ENCODE peak calls at places on chromosomes 4 and X, in six cellular contexts. One of them, this sample, is unnamed.

GRCh38 chr4:152415980-152416379 is 119.9 kb downstream of the FBXW7 start:
- DNase-seq in HFF-Myc: no peak
- DNase-seq in mucosa of gallbladder: no peak
- DNase-seq in activated CD4-positive, alpha-beta T cell treated with anti-CD3 and anti-CD28 coated beads for 4 hours: no peak
- DNase-seq in upper lobe of right lung: no peak
- DNase-seq in HEK293T: no peak
- DNase-seq in this sample: no peak

GRCh38 chr4:130359537-130359936 is 1263.6 kb downstream of the C4orf33 start:
- DNase-seq in HEK293T: no peak
- DNase-seq in HFF-Myc: no peak
- DNase-seq in activated CD4-positive, alpha-beta T cell treated with anti-CD3 and anti-CD28 coated beads for 4 hours: no peak
- DNase-seq in mucosa of gallbladder: no peak
- DNase-seq in upper lobe of right lung: no peak
- DNase-seq in this sample: peak

GRCh38 chrX:72057331-72057730 is 74.4 kb downstream of the RTL5 start:
- DNase-seq in mucosa of gallbladder: no peak
- DNase-seq in activated CD4-positive, alpha-beta T cell treated with anti-CD3 and anti-CD28 coated beads for 4 hours: no peak
- DNase-seq in upper lobe of right lung: no peak
- DNase-seq in HEK293T: no peak
- DNase-seq in HFF-Myc: no peak
- DNase-seq in this sample: no peak

GRCh38 chr4:2248821-2249261 is 6.9 kb upstream of the HAUS3 start:
- DNase-seq in upper lobe of right lung: no peak
- DNase-seq in mucosa of gallbladder: no peak
- DNase-seq in HFF-Myc: no peak
- DNase-seq in activated CD4-positive, alpha-beta T cell treated with anti-CD3 and anti-CD28 coated beads for 4 hours: no peak
- DNase-seq in HEK293T: no peak
- DNase-seq in this sample: no peak

GRCh38 chrX:128616933-128617332 is 564.7 kb upstream of the ACTRT1 start:
- DNase-seq in HFF-Myc: no peak
- DNase-seq in upper lobe of right lung: no peak
- DNase-seq in mucosa of gallbladder: no peak
- DNase-seq in HEK293T: no peak
- DNase-seq in activated CD4-positive, alpha-beta T cell treated with anti-CD3 and anti-CD28 coated beads for 4 hours: no peak
- DNase-seq in this sample: no peak

GRCh38 chrX:16547644-16548043 is 102.3 kb upstream of the S100G start:
- DNase-seq in HFF-Myc: no peak
- DNase-seq in activated CD4-positive, alpha-beta T cell treated with anti-CD3 and anti-CD28 coated beads for 4 hours: no peak
- DNase-seq in mucosa of gallbladder: no peak
- DNase-seq in upper lobe of right lung: no peak
- DNase-seq in HEK293T: no peak
- DNase-seq in this sample: no peak

GRCh38 chr4:177308125-177308524 is 1.5 kb upstream of the NEIL3 start:
- DNase-seq in upper lobe of right lung: no peak
- DNase-seq in activated CD4-positive, alpha-beta T cell treated with anti-CD3 and anti-CD28 coated beads for 4 hours: no peak
- DNase-seq in mucosa of gallbladder: peak
- DNase-seq in HFF-Myc: peak
- DNase-seq in HEK293T: no peak
- DNase-seq in this sample: peak

GRCh38 chr4:123555500-123556273 is 159.1 kb downstream of the SPRY1 start:
- DNase-seq in HFF-Myc: no peak
- DNase-seq in upper lobe of right lung: peak
- DNase-seq in activated CD4-positive, alpha-beta T cell treated with anti-CD3 and anti-CD28 coated beads for 4 hours: no peak
- DNase-seq in mucosa of gallbladder: peak
- DNase-seq in HEK293T: peak
- DNase-seq in this sample: no peak

GRCh38 chr4:3013839-3014350 is 50.5 kb downstream of the GRK4 start:
- DNase-seq in activated CD4-positive, alpha-beta T cell treated with anti-CD3 and anti-CD28 coated beads for 4 hours: no peak
- DNase-seq in upper lobe of right lung: no peak
- DNase-seq in HEK293T: no peak
- DNase-seq in mucosa of gallbladder: peak
- DNase-seq in HFF-Myc: no peak
- DNase-seq in this sample: no peak

GRCh38 chrX:281166-281999 is at the start of gene PLCXD1:
- DNase-seq in activated CD4-positive, alpha-beta T cell treated with anti-CD3 and anti-CD28 coated beads for 4 hours: no peak
- DNase-seq in HFF-Myc: no peak
- DNase-seq in HEK293T: no peak
- DNase-seq in mucosa of gallbladder: no peak
- DNase-seq in upper lobe of right lung: peak
- DNase-seq in this sample: peak

GRCh38 chrX:32545100-32545499 is 666.2 kb downstream of the DMD start:
- DNase-seq in upper lobe of right lung: no peak
- DNase-seq in HFF-Myc: no peak
- DNase-seq in activated CD4-positive, alpha-beta T cell treated with anti-CD3 and anti-CD28 coated beads for 4 hours: no peak
- DNase-seq in mucosa of gallbladder: no peak
- DNase-seq in HEK293T: no peak
- DNase-seq in this sample: no peak

GRCh38 chrX:145484740-145485139 is 237.4 kb downstream of the SPANXN1 start:
- DNase-seq in upper lobe of right lung: no peak
- DNase-seq in HFF-Myc: no peak
- DNase-seq in mucosa of gallbladder: no peak
- DNase-seq in HEK293T: no peak
- DNase-seq in activated CD4-positive, alpha-beta T cell treated with anti-CD3 and anti-CD28 coated beads for 4 hours: no peak
- DNase-seq in this sample: peak

GRCh38 chrX:110259065-110259559 is 58.8 kb downstream of the AMMECR1 start:
- DNase-seq in HEK293T: no peak
- DNase-seq in activated CD4-positive, alpha-beta T cell treated with anti-CD3 and anti-CD28 coated beads for 4 hours: no peak
- DNase-seq in HFF-Myc: no peak
- DNase-seq in upper lobe of right lung: no peak
- DNase-seq in mucosa of gallbladder: no peak
- DNase-seq in this sample: no peak

GRCh38 chr4:78585633-78586032 is 34.1 kb downstream of the ANXA3 start:
- DNase-seq in activated CD4-positive, alpha-beta T cell treated with anti-CD3 and anti-CD28 coated beads for 4 hours: no peak
- DNase-seq in upper lobe of right lung: no peak
- DNase-seq in HEK293T: no peak
- DNase-seq in HFF-Myc: no peak
- DNase-seq in mucosa of gallbladder: no peak
- DNase-seq in this sample: no peak

GRCh38 chr4:127406187-127406586 is 226.6 kb upstream of the INTU start:
- DNase-seq in HFF-Myc: no peak
- DNase-seq in HEK293T: no peak
- DNase-seq in mucosa of gallbladder: no peak
- DNase-seq in activated CD4-positive, alpha-beta T cell treated with anti-CD3 and anti-CD28 coated beads for 4 hours: no peak
- DNase-seq in upper lobe of right lung: no peak
- DNase-seq in this sample: no peak

GRCh38 chr4:7857238-7857701 is 82.4 kb downstream of the AFAP1 start:
- DNase-seq in upper lobe of right lung: no peak
- DNase-seq in HFF-Myc: peak
- DNase-seq in HEK293T: no peak
- DNase-seq in activated CD4-positive, alpha-beta T cell treated with anti-CD3 and anti-CD28 coated beads for 4 hours: no peak
- DNase-seq in mucosa of gallbladder: peak
- DNase-seq in this sample: peak

GRCh38 chrX:48905090-48905790 is 6.2 kb downstream of the SLC35A2 start:
- DNase-seq in HFF-Myc: no peak
- DNase-seq in upper lobe of right lung: no peak
- DNase-seq in activated CD4-positive, alpha-beta T cell treated with anti-CD3 and anti-CD28 coated beads for 4 hours: no peak
- DNase-seq in HEK293T: no peak
- DNase-seq in mucosa of gallbladder: no peak
- DNase-seq in this sample: no peak

GRCh38 chr4:1337376-1337831 is 9.6 kb upstream of the UVSSA start:
- DNase-seq in activated CD4-positive, alpha-beta T cell treated with anti-CD3 and anti-CD28 coated beads for 4 hours: peak
- DNase-seq in HFF-Myc: no peak
- DNase-seq in upper lobe of right lung: no peak
- DNase-seq in HEK293T: no peak
- DNase-seq in mucosa of gallbladder: peak
- DNase-seq in this sample: no peak

GRCh38 chr4:8162625-8163024 is 4.0 kb upstream of the ABLIM2 start:
- DNase-seq in mucosa of gallbladder: no peak
- DNase-seq in activated CD4-positive, alpha-beta T cell treated with anti-CD3 and anti-CD28 coated beads for 4 hours: no peak
- DNase-seq in HEK293T: no peak
- DNase-seq in HFF-Myc: no peak
- DNase-seq in upper lobe of right lung: no peak
- DNase-seq in this sample: no peak

GRCh38 chrX:74420194-74421035 is 878 bp upstream of the SLC16A2 start:
- DNase-seq in activated CD4-positive, alpha-beta T cell treated with anti-CD3 and anti-CD28 coated beads for 4 hours: peak
- DNase-seq in mucosa of gallbladder: peak
- DNase-seq in HEK293T: peak
- DNase-seq in upper lobe of right lung: peak
- DNase-seq in HFF-Myc: no peak
- DNase-seq in this sample: peak

GRCh38 chr4:42313872-42314271 is 83.4 kb upstream of the SHISA3 start:
- DNase-seq in activated CD4-positive, alpha-beta T cell treated with anti-CD3 and anti-CD28 coated beads for 4 hours: no peak
- DNase-seq in HFF-Myc: no peak
- DNase-seq in HEK293T: no peak
- DNase-seq in mucosa of gallbladder: no peak
- DNase-seq in upper lobe of right lung: no peak
- DNase-seq in this sample: no peak

GRCh38 chr4:123593655-123594054 is 197.1 kb downstream of the SPRY1 start:
- DNase-seq in HEK293T: no peak
- DNase-seq in upper lobe of right lung: no peak
- DNase-seq in activated CD4-positive, alpha-beta T cell treated with anti-CD3 and anti-CD28 coated beads for 4 hours: no peak
- DNase-seq in mucosa of gallbladder: no peak
- DNase-seq in HFF-Myc: no peak
- DNase-seq in this sample: no peak

GRCh38 chrX:34437586-34437985 is 219.5 kb downstream of the TMEM47 start:
- DNase-seq in activated CD4-positive, alpha-beta T cell treated with anti-CD3 and anti-CD28 coated beads for 4 hours: no peak
- DNase-seq in upper lobe of right lung: peak
- DNase-seq in HFF-Myc: no peak
- DNase-seq in mucosa of gallbladder: peak
- DNase-seq in HEK293T: no peak
- DNase-seq in this sample: no peak

GRCh38 chr4:48831532-48832015 is 686 bp downstream of the OCIAD1 start:
- DNase-seq in HEK293T: no peak
- DNase-seq in upper lobe of right lung: no peak
- DNase-seq in mucosa of gallbladder: no peak
- DNase-seq in activated CD4-positive, alpha-beta T cell treated with anti-CD3 and anti-CD28 coated beads for 4 hours: no peak
- DNase-seq in HFF-Myc: no peak
- DNase-seq in this sample: peak

GRCh38 chr4:184400891-184401290 is 73.5 kb downstream of the IRF2 start:
- DNase-seq in mucosa of gallbladder: no peak
- DNase-seq in HEK293T: no peak
- DNase-seq in activated CD4-positive, alpha-beta T cell treated with anti-CD3 and anti-CD28 coated beads for 4 hours: no peak
- DNase-seq in HFF-Myc: no peak
- DNase-seq in upper lobe of right lung: no peak
- DNase-seq in this sample: no peak

GRCh38 chrX:107562482-107562881 is 65.8 kb upstream of the PRPS1 start:
- DNase-seq in mucosa of gallbladder: no peak
- DNase-seq in HFF-Myc: no peak
- DNase-seq in HEK293T: no peak
- DNase-seq in upper lobe of right lung: no peak
- DNase-seq in activated CD4-positive, alpha-beta T cell treated with anti-CD3 and anti-CD28 coated beads for 4 hours: no peak
- DNase-seq in this sample: no peak